ENCODE peak calls at places on chromosomes 6 and 20, in four cellular contexts. M, T, S and I are unnamed samples.

GRCh38 chr6:54291738-54292137 is 16.5 kb upstream of the TINAG start:
- DNase-seq in M (no peak), T (no peak), S (no peak), I (no peak)

GRCh38 chr6:41648070-41648585 is 9.9 kb downstream of the MDFI start:
- DNase-seq in M (no peak), T (no peak), S (no peak), I (no peak)

GRCh38 chr20:25061103-25061799 is 3.3 kb upstream of the ACSS1 start:
- DNase-seq in M (no peak), T (peak), S (no peak), I (no peak)

GRCh38 chr6:152552616-152553209 is 84.4 kb downstream of the SYNE1 start:
- DNase-seq in M (peak), T (peak), S (peak), I (no peak)

GRCh38 chr6:22906091-22906549 is 336.8 kb downstream of the HDGFL1 start:
- DNase-seq in M (no peak), T (no peak), S (no peak), I (no peak)

GRCh38 chr6:157150076-157150475 is 173.2 kb downstream of the TMEM242 start:
- DNase-seq in M (no peak), T (no peak), S (no peak), I (no peak)

GRCh38 chr20:51600950-51601349 is 58.4 kb upstream of the NFATC2 start:
- DNase-seq in M (no peak), T (no peak), S (no peak), I (no peak)

GRCh38 chr6:107057679-107058078 is 29.7 kb downstream of the MTRES1 start:
- DNase-seq in M (no peak), T (no peak), S (no peak), I (no peak)

GRCh38 chr20:20820104-20820503 is 107.7 kb upstream of the RALGAPA2 start:
- DNase-seq in M (peak), T (peak), S (peak), I (no peak)

GRCh38 chr20:21682576-21682975 is 22.9 kb upstream of the PAX1 start:
- DNase-seq in M (no peak), T (no peak), S (no peak), I (no peak)

GRCh38 chr20:53547664-53548239 is 45.9 kb downstream of the ZNF217 start:
- DNase-seq in M (peak), T (peak), S (peak), I (peak)

GRCh38 chr20:1810572-1810925 is 84.7 kb upstream of the SIRPA start:
- DNase-seq in M (no peak), T (no peak), S (no peak), I (no peak)

GRCh38 chr20:46626799-46627198 is 24.5 kb downstream of the SLC13A3 start:
- DNase-seq in M (no peak), T (no peak), S (peak), I (no peak)

GRCh38 chr6:15793826-15794225 is 131.0 kb upstream of the DTNBP1 start:
- DNase-seq in M (no peak), T (no peak), S (no peak), I (no peak)

GRCh38 chr6:83429857-83430605 is 820 bp downstream of the ME1 start:
- DNase-seq in M (no peak), T (no peak), S (peak), I (no peak)

GRCh38 chr20:57653910-57654309 is 33.7 kb upstream of the ZBP1 start:
- DNase-seq in M (no peak), T (no peak), S (no peak), I (peak)

GRCh38 chr6:34587325-34587724 is 31.2 kb upstream of the SPDEF start:
- DNase-seq in M (no peak), T (no peak), S (no peak), I (no peak)

GRCh38 chr6:106901062-106901461 is 73.5 kb downstream of the CD24 start:
- DNase-seq in M (no peak), T (no peak), S (no peak), I (no peak)

GRCh38 chr6:118305081-118305480 is 243.0 kb upstream of the PLN start:
- DNase-seq in M (no peak), T (no peak), S (no peak), I (no peak)

GRCh38 chr6:5280926-5281325 is 19.6 kb downstream of the FARS2 start:
- DNase-seq in M (no peak), T (no peak), S (no peak), I (no peak)

GRCh38 chr20:33062750-33063149 is 9.0 kb downstream of the BPIFB3 start:
- DNase-seq in M (no peak), T (no peak), S (no peak), I (no peak)

GRCh38 chr6:89997456-89998445 is 103.5 kb downstream of the GJA10 start:
- DNase-seq in M (no peak), T (no peak), S (no peak), I (no peak)

GRCh38 chr20:17471606-17472187 is 59.5 kb downstream of the BFSP1 start:
- DNase-seq in M (peak), T (no peak), S (no peak), I (no peak)

GRCh38 chr6:24069546-24069945 is 56.5 kb upstream of the NRSN1 start:
- DNase-seq in M (no peak), T (no peak), S (no peak), I (no peak)

DNA sequence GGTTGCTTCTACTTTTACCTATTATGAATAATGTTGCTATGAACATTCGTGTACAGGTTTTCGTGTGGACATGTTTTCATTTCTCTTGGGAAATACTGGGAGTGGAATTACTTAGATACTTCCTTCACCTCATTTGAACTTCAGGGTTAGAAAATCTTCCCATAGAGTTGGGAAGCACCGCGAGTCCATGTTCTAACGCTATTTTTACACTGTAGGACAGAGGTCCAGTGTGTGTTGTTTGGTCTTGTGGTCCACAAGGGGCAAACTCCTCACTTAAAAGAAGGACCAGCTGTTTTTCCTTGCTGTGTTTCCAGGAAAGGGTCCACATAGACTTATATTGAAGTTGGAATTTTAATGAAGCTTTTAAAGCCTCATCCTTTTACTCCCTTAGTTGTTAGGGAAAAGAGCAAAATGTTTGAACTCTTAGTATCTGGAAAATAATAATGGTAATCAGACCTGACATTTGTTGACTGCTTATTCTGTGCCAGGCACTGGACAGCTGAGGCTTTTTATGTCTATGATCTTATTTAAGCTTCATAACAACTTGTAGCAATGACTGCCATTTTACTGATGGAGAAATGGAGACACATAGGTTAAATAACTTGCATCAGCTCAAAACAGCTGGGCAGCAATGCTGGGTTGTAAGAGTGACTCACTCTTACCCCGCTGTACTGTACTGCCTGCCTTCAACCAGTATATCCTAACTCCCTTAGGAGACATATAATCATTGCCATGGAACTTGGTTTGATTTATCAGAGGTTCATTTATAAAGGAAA is 52.0 kb downstream of the CDC5L start:
- DNase-seq in M (no peak), T (no peak), S (no peak), I (no peak)
- TF ChIP-seq TAF1 in M (no peak), T (no peak), S (no peak), I (no peak)

GRCh38 chr6:13395272-13396237 is 67.2 kb upstream of the TBC1D7 start:
- DNase-seq in M (no peak), T (peak), S (peak), I (no peak)
- TF ChIP-seq POLR2AphosphoS5 in M (no peak), T (no peak), S (peak), I (no peak)

GRCh38 chr6:31815025-31815838 is at the start of the genes HSPA1A and HSPA1L:
- DNase-seq in M (peak), T (peak), S (peak), I (peak)
- TF ChIP-seq POLR2A in M (peak), T (peak), S (peak), I (peak)

DNA sequence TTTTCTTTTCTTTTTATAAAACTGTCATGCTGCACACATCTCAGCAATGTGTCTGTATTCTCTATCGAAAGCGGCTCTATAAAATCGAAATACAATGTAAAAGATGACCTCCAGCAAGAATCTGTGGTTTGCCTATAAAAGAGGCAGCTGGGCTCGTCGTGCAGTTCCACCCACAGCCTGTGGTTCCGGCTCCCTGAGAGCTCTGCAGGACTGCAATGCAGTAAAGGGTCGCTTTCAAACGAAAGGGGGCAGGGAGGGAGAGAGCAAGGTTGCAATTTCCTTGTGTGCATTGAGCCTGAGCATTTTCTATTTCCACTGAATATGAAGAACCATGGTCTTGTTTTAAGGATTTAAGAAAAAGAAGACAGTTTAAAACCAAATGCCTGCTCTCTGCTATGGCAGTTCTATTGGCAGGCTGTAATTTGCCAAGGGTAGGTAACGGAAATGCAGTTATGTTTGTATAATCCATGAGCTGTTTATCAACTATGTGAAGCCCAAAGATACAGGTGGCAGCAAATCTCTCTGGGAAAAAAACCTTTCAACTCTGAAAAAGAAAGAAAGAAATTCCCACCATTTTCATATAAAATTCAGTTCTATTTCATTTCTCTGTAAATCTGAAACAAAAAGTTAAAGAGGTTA is 236.5 kb downstream of the HACE1 start:
- DNase-seq in M (no peak), T (no peak), S (no peak), I (no peak)
- TF ChIP-seq TAF1 in M (no peak), T (no peak), S (no peak), I (no peak)

GRCh38 chr6:139473239-139473701 is 98.8 kb upstream of the CITED2 start:
- DNase-seq in M (no peak), T (no peak), S (no peak), I (no peak)
- TF ChIP-seq POLR2AphosphoS5 in M (no peak), T (no peak), S (no peak), I (no peak)

GRCh38 chr6:160523223-160523622 is 140.9 kb downstream of the LPA start:
- DNase-seq in M (no peak), T (no peak), S (peak), I (no peak)

GRCh38 chr6:160519133-160519532 is 144.9 kb downstream of the LPA start:
- DNase-seq in M (no peak), T (no peak), S (no peak), I (no peak)

GRCh38 chr6:160519603-160520042 is 144.5 kb downstream of the LPA start:
- DNase-seq in M (no peak), T (no peak), S (no peak), I (no peak)

GRCh38 chr6:160520043-160520904 is 143.8 kb downstream of the LPA start:
- DNase-seq in M (peak), T (peak), S (peak), I (peak)
- TF ChIP-seq POLR2A in M (peak), T (no peak), S (peak), I (no peak)